ENCODE peak calls at places on chromosome 1, in nine cellular contexts. D, M, W, L, P, A, Z, X and I are unnamed samples.

GRCh38 chr1:150567717-150568561 is 11.5 kb downstream of the MCL1 start:
- DNase-seq in D (peak), X (peak), W (peak), A (peak), M (peak), Z (peak), L (peak), P (peak), I (no peak)

GRCh38 chr1:32337855-32338636 is 2.0 kb upstream of the MARCKSL1 start:
- DNase-seq in A (no peak), M (no peak), X (peak), L (peak), W (no peak), Z (peak), D (no peak), P (no peak), I (no peak)

GRCh38 chr1:36579049-36579448 is 96.3 kb upstream of the CSF3R start:
- DNase-seq in M (no peak), P (no peak), A (no peak), L (no peak), X (no peak), D (no peak), Z (no peak), W (no peak), I (no peak)

GRCh38 chr1:192342842-192343241 is 26.1 kb downstream of the RGS21 start:
- DNase-seq in L (no peak), M (no peak), Z (no peak), A (peak), W (no peak), X (no peak), D (no peak), P (peak), I (no peak)

GRCh38 chr1:67552336-67552759 is 122.1 kb upstream of the SERBP1 start:
- DNase-seq in P (no peak), L (no peak), W (no peak), Z (no peak), X (no peak), A (peak), D (no peak), M (no peak), I (no peak)

GRCh38 chr1:225746361-225747179 is 31.1 kb upstream of the SRP9 start:
- DNase-seq in X (no peak), D (peak), Z (peak), W (no peak), M (peak), P (peak), A (peak), L (peak), I (peak)

GRCh38 chr1:17121881-17122280 is 2.6 kb upstream of the PADI2 start:
- DNase-seq in A (no peak), X (no peak), D (no peak), W (no peak), P (no peak), Z (no peak), M (no peak), L (no peak), I (no peak)

GRCh38 chr1:89068291-89068690 is 3.3 kb upstream of the GBP1 start:
- DNase-seq in P (no peak), X (no peak), Z (no peak), D (peak), M (no peak), A (no peak), L (no peak), W (no peak), I (no peak)

GRCh38 chr1:89405275-89405929 is 41.5 kb downstream of the GBP6 start:
- DNase-seq in M (no peak), P (no peak), A (peak), W (no peak), D (no peak), X (no peak), Z (no peak), L (no peak), I (no peak)

GRCh38 chr1:244214009-244214967 is 163.2 kb downstream of the ZBTB18 start:
- DNase-seq in M (peak), A (peak), Z (no peak), D (peak), L (peak), X (no peak), P (no peak), W (peak), I (no peak)

GRCh38 chr1:240234477-240235225 is 143.0 kb downstream of the FMN2 start:
- DNase-seq in X (no peak), W (no peak), M (peak), P (no peak), A (no peak), L (no peak), Z (no peak), D (no peak), I (no peak)

GRCh38 chr1:50369830-50370229 is 53.4 kb downstream of the DMRTA2 start:
- DNase-seq in M (no peak), X (no peak), Z (no peak), P (no peak), L (no peak), A (peak), W (no peak), D (no peak), I (no peak)